ENCODE peak calls at places on chromosomes 11 and 22, in six cellular contexts. One of them, this sample, is unnamed. For H3K4me1, the result is how much of the 10 kb centered on the place peaks cover.

GRCh38 chr11:120001161-120002135 is 136.5 kb downstream of the TRIM29 start:
- DNase-seq in endothelial cell of umbilical vein: no peak
- DNase-seq in PC-3: no peak
- DNase-seq in GM23248: no peak
- DNase-seq in HCT116: no peak
- DNase-seq in OCI-LY7: no peak
- DNase-seq in this sample: no peak

GRCh38 chr11:60783911-60784310 is 1.2 kb upstream of the MS4A10 start:
- DNase-seq in endothelial cell of umbilical vein: no peak
- DNase-seq in PC-3: no peak
- DNase-seq in GM23248: no peak
- DNase-seq in HCT116: no peak
- DNase-seq in OCI-LY7: no peak
- DNase-seq in this sample: no peak

GRCh38 chr11:57072640-57073039 is 83.9 kb downstream of the OR5AK2 start:
- DNase-seq in endothelial cell of umbilical vein: peak
- DNase-seq in PC-3: peak
- DNase-seq in GM23248: peak
- DNase-seq in HCT116: peak
- DNase-seq in OCI-LY7: no peak
- DNase-seq in this sample: peak

GRCh38 chr22:32545801-32546200 is 71.2 kb downstream of the FBXO7 start:
- DNase-seq in endothelial cell of umbilical vein: no peak
- DNase-seq in PC-3: no peak
- DNase-seq in GM23248: peak
- DNase-seq in HCT116: no peak
- DNase-seq in OCI-LY7: no peak
- DNase-seq in this sample: no peak

GRCh38 chr11:87473174-87473573 is 435.4 kb downstream of the TMEM135 start:
- DNase-seq in endothelial cell of umbilical vein: no peak
- DNase-seq in PC-3: peak
- DNase-seq in GM23248: peak
- DNase-seq in HCT116: no peak
- DNase-seq in OCI-LY7: no peak
- DNase-seq in this sample: peak

GRCh38 chr11:1742371-1742770 is 8.0 kb downstream of the IFITM10 start:
- DNase-seq in endothelial cell of umbilical vein: no peak
- DNase-seq in PC-3: no peak
- DNase-seq in GM23248: no peak
- DNase-seq in HCT116: no peak
- DNase-seq in OCI-LY7: no peak
- DNase-seq in this sample: no peak

GRCh38 chr22:46742576-46743221 is 4.6 kb upstream of the CERK start:
- DNase-seq in endothelial cell of umbilical vein: no peak
- DNase-seq in PC-3: peak
- DNase-seq in GM23248: no peak
- DNase-seq in HCT116: no peak
- DNase-seq in OCI-LY7: no peak
- DNase-seq in this sample: peak

GRCh38 chr11:128399186-128399585 is 188.2 kb downstream of the ETS1 start:
- DNase-seq in endothelial cell of umbilical vein: peak
- DNase-seq in PC-3: peak
- DNase-seq in GM23248: peak
- DNase-seq in HCT116: no peak
- DNase-seq in OCI-LY7: peak
- DNase-seq in this sample: peak

GRCh38 chr11:111155021-111155420 is 90.5 kb upstream of the POU2AF2 start:
- DNase-seq in endothelial cell of umbilical vein: no peak
- DNase-seq in PC-3: no peak
- DNase-seq in GM23248: peak
- DNase-seq in HCT116: no peak
- DNase-seq in OCI-LY7: no peak
- DNase-seq in this sample: no peak

GRCh38 chr11:18699848-18700261 is 1.3 kb downstream of the TMEM86A start:
- DNase-seq in endothelial cell of umbilical vein: no peak
- DNase-seq in PC-3: no peak
- DNase-seq in GM23248: no peak
- DNase-seq in HCT116: no peak
- DNase-seq in OCI-LY7: no peak
- DNase-seq in this sample: no peak

GRCh38 chr11:43944761-43945311 is 2.4 kb downstream of the C11orf96 start:
- DNase-seq in endothelial cell of umbilical vein: peak
- DNase-seq in PC-3: peak
- DNase-seq in GM23248: peak
- DNase-seq in HCT116: no peak
- DNase-seq in OCI-LY7: peak
- DNase-seq in this sample: peak

GRCh38 chr11:77395460-77396175 is 78.3 kb downstream of the PAK1 start:
- DNase-seq in endothelial cell of umbilical vein: no peak
- DNase-seq in PC-3: peak
- DNase-seq in GM23248: no peak
- DNase-seq in HCT116: no peak
- DNase-seq in OCI-LY7: no peak
- DNase-seq in this sample: no peak

GRCh38 chr11:28838741-28839140 is 730.6 kb downstream of the METTL15 start:
- DNase-seq in endothelial cell of umbilical vein: peak
- DNase-seq in PC-3: no peak
- DNase-seq in GM23248: peak
- DNase-seq in HCT116: no peak
- DNase-seq in OCI-LY7: no peak
- DNase-seq in this sample: no peak

GRCh38 chr11:2190670-2191471 is 19.3 kb upstream of the TH start:
- DNase-seq in endothelial cell of umbilical vein: no peak
- DNase-seq in PC-3: no peak
- DNase-seq in GM23248: no peak
- DNase-seq in HCT116: no peak
- DNase-seq in OCI-LY7: no peak
- DNase-seq in this sample: no peak

GRCh38 chr11:134668796-134669195 is 256.8 kb upstream of the B3GAT1 start:
- DNase-seq in endothelial cell of umbilical vein: no peak
- DNase-seq in PC-3: no peak
- DNase-seq in GM23248: no peak
- DNase-seq in HCT116: no peak
- DNase-seq in OCI-LY7: no peak
- DNase-seq in this sample: no peak

GRCh38 chr22:50224071-50224470 is 20.8 kb downstream of the TUBGCP6 start:
- DNase-seq in endothelial cell of umbilical vein: no peak
- DNase-seq in PC-3: no peak
- DNase-seq in GM23248: no peak
- DNase-seq in HCT116: no peak
- DNase-seq in OCI-LY7: no peak
- DNase-seq in this sample: no peak

GRCh38 chr11:8080674-8081590 is at the start of gene TUB:
- DNase-seq in endothelial cell of umbilical vein: no peak
- DNase-seq in PC-3: no peak
- DNase-seq in GM23248: peak
- DNase-seq in HCT116: no peak
- DNase-seq in OCI-LY7: no peak
- DNase-seq in this sample: peak

GRCh38 chr22:16956290-16956689 is 51.7 kb downstream of the GAB4 start:
- DNase-seq in endothelial cell of umbilical vein: no peak
- DNase-seq in PC-3: no peak
- DNase-seq in GM23248: no peak
- DNase-seq in HCT116: no peak
- DNase-seq in OCI-LY7: no peak
- DNase-seq in this sample: no peak

GRCh38 chr11:1073261-1073724 is 1.4 kb upstream of the MUC2 start:
- DNase-seq in endothelial cell of umbilical vein: peak
- DNase-seq in PC-3: peak
- DNase-seq in GM23248: peak
- DNase-seq in HCT116: peak
- DNase-seq in OCI-LY7: no peak
- DNase-seq in this sample: peak

GRCh38 chr11:60918941-60919275 is 5.0 kb downstream of the TMEM109 start:
- DNase-seq in endothelial cell of umbilical vein: no peak
- DNase-seq in PC-3: peak
- DNase-seq in GM23248: peak
- DNase-seq in HCT116: no peak
- DNase-seq in OCI-LY7: no peak
- DNase-seq in this sample: no peak

DNA sequence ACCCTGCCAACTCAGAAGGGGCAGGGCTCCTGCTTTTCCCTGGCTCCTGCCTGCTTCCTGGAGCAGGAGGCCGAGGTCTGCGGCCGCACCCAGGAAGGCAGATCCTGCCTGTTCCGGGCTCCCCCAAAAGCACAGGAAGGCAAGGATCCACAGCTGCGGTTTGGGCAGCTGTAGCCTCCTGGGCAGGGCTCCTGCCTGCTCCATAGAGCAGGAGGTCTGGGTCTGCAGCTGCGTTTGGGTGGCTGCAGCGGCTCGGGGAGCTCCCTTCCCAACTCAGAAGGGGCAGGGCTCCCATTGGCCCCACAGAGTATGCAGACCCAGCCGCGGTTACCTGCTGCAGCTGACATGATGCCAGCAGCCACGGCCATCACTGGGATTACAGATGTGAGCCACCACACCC is 5.5 kb downstream of the UPK2 start:
- DNase-seq in endothelial cell of umbilical vein: no peak
- DNase-seq in PC-3: no peak
- DNase-seq in GM23248: no peak
- DNase-seq in HCT116: no peak
- DNase-seq in OCI-LY7: no peak
- DNase-seq in this sample: no peak
- H2AFZ ChIP-seq in endothelial cell of umbilical vein: no peak
- H2AFZ ChIP-seq in PC-3: no peak
- H2AFZ ChIP-seq in GM23248: no peak
- H2AFZ ChIP-seq in HCT116: no peak
- H2AFZ ChIP-seq in OCI-LY7: no peak
- H2AFZ ChIP-seq in this sample: no peak

GRCh38 chr22:21815958-21816357 is 51.5 kb downstream of the MAPK1 start:
- DNase-seq in endothelial cell of umbilical vein: peak
- DNase-seq in PC-3: no peak
- DNase-seq in GM23248: no peak
- DNase-seq in HCT116: no peak
- DNase-seq in OCI-LY7: no peak
- DNase-seq in this sample: no peak

GRCh38 chr22:21816787-21817496 is 50.5 kb downstream of the MAPK1 start:
- DNase-seq in endothelial cell of umbilical vein: peak
- DNase-seq in PC-3: peak
- DNase-seq in GM23248: peak
- DNase-seq in HCT116: no peak
- DNase-seq in OCI-LY7: peak
- DNase-seq in this sample: peak

GRCh38 chr22:21818487-21819182 is 48.8 kb downstream of the MAPK1 start:
- DNase-seq in endothelial cell of umbilical vein: no peak
- DNase-seq in PC-3: no peak
- DNase-seq in GM23248: no peak
- DNase-seq in HCT116: no peak
- DNase-seq in OCI-LY7: no peak
- DNase-seq in this sample: no peak

GRCh38 chr22:21816472-21816786 is 51.0 kb downstream of the MAPK1 start:
- DNase-seq in endothelial cell of umbilical vein: no peak
- DNase-seq in PC-3: no peak
- DNase-seq in GM23248: no peak
- DNase-seq in HCT116: no peak
- DNase-seq in OCI-LY7: no peak
- DNase-seq in this sample: no peak

GRCh38 chr22:21819183-21819770 is 48.2 kb downstream of the MAPK1 start:
- DNase-seq in endothelial cell of umbilical vein: no peak
- DNase-seq in PC-3: no peak
- DNase-seq in GM23248: no peak
- DNase-seq in HCT116: no peak
- DNase-seq in OCI-LY7: no peak
- DNase-seq in this sample: no peak
- H3K4me1 ChIP-seq in endothelial cell of umbilical vein: under half
- H3K4me1 ChIP-seq in PC-3: under half
- H3K4me1 ChIP-seq in GM23248: under half
- H3K4me1 ChIP-seq in HCT116: under half
- H3K4me1 ChIP-seq in OCI-LY7: half or more
- H3K4me1 ChIP-seq in this sample: under half

GRCh38 chr11:115220881-115221280 is 283.3 kb downstream of the CADM1 start:
- DNase-seq in endothelial cell of umbilical vein: no peak
- DNase-seq in PC-3: no peak
- DNase-seq in GM23248: no peak
- DNase-seq in HCT116: no peak
- DNase-seq in OCI-LY7: no peak
- DNase-seq in this sample: no peak

GRCh38 chr11:115221461-115222069 is 282.6 kb downstream of the CADM1 start:
- DNase-seq in endothelial cell of umbilical vein: no peak
- DNase-seq in PC-3: no peak
- DNase-seq in GM23248: peak
- DNase-seq in HCT116: no peak
- DNase-seq in OCI-LY7: peak
- DNase-seq in this sample: no peak

GRCh38 chr11:115222218-115222862 is 281.9 kb downstream of the CADM1 start:
- DNase-seq in endothelial cell of umbilical vein: peak
- DNase-seq in PC-3: peak
- DNase-seq in GM23248: peak
- DNase-seq in HCT116: no peak
- DNase-seq in OCI-LY7: peak
- DNase-seq in this sample: no peak

GRCh38 chr11:115220423-115220822 is 283.8 kb downstream of the CADM1 start:
- DNase-seq in endothelial cell of umbilical vein: no peak
- DNase-seq in PC-3: no peak
- DNase-seq in GM23248: no peak
- DNase-seq in HCT116: no peak
- DNase-seq in OCI-LY7: no peak
- DNase-seq in this sample: no peak

DNA sequence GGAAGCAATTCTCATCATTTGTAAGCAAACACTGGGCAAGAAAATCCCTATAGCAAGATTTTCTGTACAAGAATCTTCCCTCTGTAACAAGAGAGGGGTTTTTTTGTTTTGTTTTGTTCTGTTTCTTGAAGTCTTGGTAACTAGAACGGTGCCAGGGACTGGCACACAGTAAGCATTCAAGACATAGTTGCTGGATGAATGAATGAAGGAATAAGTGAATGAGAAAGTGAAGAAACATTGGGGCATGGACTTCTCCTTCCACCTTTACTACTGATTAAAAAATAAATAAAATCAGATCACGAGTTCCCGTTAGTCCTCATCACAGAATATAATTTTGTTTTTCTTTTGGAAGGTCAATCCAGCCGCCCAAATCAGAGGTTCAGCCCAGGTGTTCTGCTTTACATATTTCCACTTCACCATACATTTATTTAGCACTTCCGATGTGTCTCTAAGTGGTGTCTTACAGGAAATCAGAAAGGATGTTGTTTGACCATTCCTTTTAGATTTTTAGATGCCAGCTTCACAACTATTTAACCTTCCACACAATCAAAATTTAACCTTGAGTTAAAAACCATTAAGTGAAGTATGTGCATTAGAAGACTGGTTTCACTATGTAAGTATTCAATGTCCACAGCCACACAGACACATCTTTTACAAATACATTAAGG is 281.2 kb downstream of the CADM1 start:
- DNase-seq in endothelial cell of umbilical vein: no peak
- DNase-seq in PC-3: no peak
- DNase-seq in GM23248: peak
- DNase-seq in HCT116: no peak
- DNase-seq in OCI-LY7: peak
- DNase-seq in this sample: no peak
- H3K4me3 ChIP-seq in endothelial cell of umbilical vein: no peak
- H3K4me3 ChIP-seq in PC-3: no peak
- H3K4me3 ChIP-seq in GM23248: no peak
- H3K4me3 ChIP-seq in HCT116: no peak
- H3K4me3 ChIP-seq in OCI-LY7: peak
- H3K4me3 ChIP-seq in this sample: no peak

DNA sequence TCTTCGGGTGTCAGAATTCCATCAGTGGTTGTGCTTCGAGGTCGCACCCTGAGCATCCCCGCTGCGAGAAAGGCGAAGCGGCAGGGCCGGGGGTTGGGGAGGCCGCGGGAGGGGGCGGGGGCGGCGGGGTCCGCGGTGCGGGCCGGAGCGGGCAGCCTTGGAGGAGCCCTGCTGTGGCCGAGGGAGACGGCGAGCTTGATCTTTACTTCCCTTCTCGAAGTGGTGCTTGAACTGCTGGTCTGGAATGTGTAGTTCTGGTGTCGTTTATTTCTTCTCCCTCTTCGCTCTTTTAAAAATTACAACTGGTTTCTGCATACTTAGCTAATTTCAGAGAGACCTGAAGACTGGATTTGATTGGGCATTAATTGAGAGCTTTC is 1.1 kb downstream of the APLP2 start:
- DNase-seq in endothelial cell of umbilical vein: no peak
- DNase-seq in PC-3: peak
- DNase-seq in GM23248: peak
- DNase-seq in HCT116: no peak
- DNase-seq in OCI-LY7: peak
- DNase-seq in this sample: peak
- H2AFZ ChIP-seq in endothelial cell of umbilical vein: no peak
- H2AFZ ChIP-seq in PC-3: peak
- H2AFZ ChIP-seq in GM23248: peak
- H2AFZ ChIP-seq in HCT116: no peak
- H2AFZ ChIP-seq in OCI-LY7: no peak
- H2AFZ ChIP-seq in this sample: peak